ENCODE peak calls at places on chromosomes 2 and 18, in five cellular contexts. Z is NB4, K is RPMI8226, Y is kidney, U is Kasumi-1. S is an unnamed sample.

GRCh38 chr2:23988371-23988770 is 21.5 kb upstream of the MFSD2B start:
- DNase-seq in Z (peak), K (peak), Y (no peak), U (peak), S (no peak)

GRCh38 chr2:219285894-219286425 is 6.8 kb downstream of the DNAJB2 start:
- DNase-seq in Z (no peak), K (no peak), Y (no peak), U (no peak), S (no peak)

GRCh38 chr18:2108581-2108980 is 462.7 kb downstream of the METTL4 start:
- DNase-seq in Z (no peak), K (no peak), Y (no peak), U (no peak), S (no peak)

GRCh38 chr2:224849264-224849663 is 133.1 kb upstream of the CCDC195 start:
- DNase-seq in Z (no peak), K (no peak), Y (no peak), U (no peak), S (no peak)

GRCh38 chr18:77177009-77177408 is 44.4 kb upstream of the MBP start:
- DNase-seq in Z (no peak), K (no peak), Y (no peak), U (no peak), S (no peak)

GRCh38 chr2:3776311-3776710 is 72.9 kb downstream of the DCDC2C start:
- DNase-seq in Z (no peak), K (no peak), Y (no peak), U (no peak), S (no peak)

GRCh38 chr2:157193461-157193860 is 64.0 kb upstream of the GALNT5 start:
- DNase-seq in Z (no peak), K (no peak), Y (no peak), U (no peak), S (no peak)

GRCh38 chr2:135783416-135783815 is 41.8 kb downstream of the UBXN4 start:
- DNase-seq in Z (no peak), K (no peak), Y (no peak), U (no peak), S (no peak)

GRCh38 chr2:46320141-46320567 is 22.9 kb downstream of the EPAS1 start:
- DNase-seq in Z (no peak), K (no peak), Y (no peak), U (no peak), S (no peak)

GRCh38 chr2:10931710-10932255 is 20.0 kb downstream of the KCNF1 start:
- DNase-seq in Z (no peak), K (no peak), Y (peak), U (no peak), S (no peak)

GRCh38 chr2:170177950-170178781 is at the start of gene MYO3B:
- DNase-seq in Z (no peak), K (no peak), Y (no peak), U (no peak), S (no peak)

GRCh38 chr18:77191241-77191751 is 58.4 kb upstream of the GALR1 start:
- DNase-seq in Z (no peak), K (no peak), Y (no peak), U (no peak), S (no peak)